ENCODE peak calls at places on chromosome 1, in four cellular contexts. O is stimulated activated CD4-positive, alpha-beta T cell treated with anti-CD3 and anti-CD28 coated beads, Interleukin-2, amount 100 ng/mL, for 4 hours; P is non-pigmented ciliary epithelial cell; V is LHCN-M2. L is an unnamed sample.

GRCh38 chr1:4655674-4656532 is 1.5 kb downstream of the AJAP1 start:
- DNase-seq in O (no peak), P (no peak), V (no peak), L (peak; percentile 29)

GRCh38 chr1:25220666-25221065 is 11.6 kb downstream of the SYF2 start:
- DNase-seq in O (no peak), P (no peak), V (no peak), L (no peak)

GRCh38 chr1:161054805-161055204 is 9.0 kb upstream of the USF1 start:
- DNase-seq in O (no peak), P (no peak), V (no peak), L (no peak)

GRCh38 chr1:204544321-204544720 is 28.1 kb downstream of the MDM4 start:
- DNase-seq in O (no peak), P (peak; percentile 59), V (peak; percentile 86), L (no peak)

GRCh38 chr1:86389315-86389714 is 6.8 kb downstream of the ODF2L start:
- DNase-seq in O (no peak), P (no peak), V (no peak), L (no peak)

GRCh38 chr1:33137800-33138199 is 44.0 kb downstream of the TRIM62 start:
- DNase-seq in O (no peak), P (no peak), V (no peak), L (no peak)

GRCh38 chr1:41919131-41919530 is 409 bp upstream of the HIVEP3 start:
- DNase-seq in O (no peak), P (no peak), V (no peak), L (no peak)

GRCh38 chr1:200628223-200628868 is 7.8 kb upstream of the KIF14 start:
- DNase-seq in O (peak; percentile 22), P (no peak), V (no peak), L (no peak)

GRCh38 chr1:205851993-205852392 is 2.1 kb upstream of the PM20D1 start:
- DNase-seq in O (no peak), P (no peak), V (no peak), L (no peak)

GRCh38 chr1:185279571-185279970 is 37.5 kb downstream of the IVNS1ABP start:
- DNase-seq in O (no peak), P (no peak), V (peak; percentile 77), L (no peak)

GRCh38 chr1:113519561-113519960 is 129.2 kb downstream of the MAGI3 start:
- DNase-seq in O (no peak), P (no peak), V (peak; percentile 77), L (no peak)

GRCh38 chr1:8870118-8870517 is 8.4 kb downstream of the ENO1 start:
- DNase-seq in O (no peak), P (no peak), V (no peak), L (no peak)

GRCh38 chr1:24752305-24752704 is 7.1 kb downstream of the CLIC4 start:
- DNase-seq in O (no peak), P (no peak), V (no peak), L (no peak)

GRCh38 chr1:99481391-99481996 is 164.4 kb upstream of the PALMD start:
- DNase-seq in O (peak; percentile 13), P (no peak), V (peak; percentile 61), L (peak; percentile 59)

GRCh38 chr1:199742547-199742946 is 285.0 kb upstream of the NR5A2 start:
- DNase-seq in O (no peak), P (peak; percentile 89), V (peak; percentile 80), L (no peak)

GRCh38 chr1:206672011-206672688 is 12.6 kb upstream of the MAPKAPK2 start:
- DNase-seq in O (no peak), P (no peak), V (no peak), L (no peak)

GRCh38 chr1:41631154-41631553 is 146.7 kb upstream of the EDN2 start:
- DNase-seq in O (no peak), P (no peak), V (no peak), L (no peak)

GRCh38 chr1:212721388-212722247 is 22.0 kb upstream of the BATF3 start:
- DNase-seq in O (no peak), P (peak; percentile 32), V (peak; percentile 83), L (no peak)

GRCh38 chr1:77024500-77024899 is 157.2 kb downstream of the ST6GALNAC5 start:
- DNase-seq in O (no peak), P (no peak), V (no peak), L (no peak)

GRCh38 chr1:35222322-35223108 is 29.6 kb upstream of the SFPQ start:
- DNase-seq in O (no peak), P (peak; percentile 32), V (peak; percentile 32), L (no peak)

GRCh38 chr1:76158126-76158525 is 83.6 kb downstream of the ST6GALNAC3 start:
- DNase-seq in O (no peak), P (no peak), V (peak; percentile 15), L (no peak)

GRCh38 chr1:216757110-216757509 is 33.9 kb upstream of the ESRRG start:
- DNase-seq in O (no peak), P (no peak), V (no peak), L (no peak)

GRCh38 chr1:88088481-88088880 is 595.6 kb upstream of the PKN2 start:
- DNase-seq in O (no peak), P (no peak), V (no peak), L (no peak)

GRCh38 chr1:36865080-36865900 is 169.0 kb downstream of the GRIK3 start:
- DNase-seq in O (no peak), P (no peak), V (no peak), L (no peak)

GRCh38 chr1:47225430-47226100 is 6.5 kb downstream of the TAL1 start:
- DNase-seq in O (no peak), P (no peak), V (no peak), L (no peak)

GRCh38 chr1:25019351-25020172 is 89.5 kb upstream of the RUNX3 start:
- DNase-seq in O (no peak), P (no peak), V (no peak), L (no peak)

GRCh38 chr1:43786975-43787374 is 79.6 kb downstream of the ST3GAL3 start:
- DNase-seq in O (no peak), P (no peak), V (peak; percentile 57), L (peak; percentile 29)

GRCh38 chr1:167105841-167106461 is 12.1 kb downstream of the STYXL2 start:
- DNase-seq in O (no peak), P (no peak), V (no peak), L (no peak)

GRCh38 chr1:198024782-198025181 is 107.6 kb downstream of the LHX9 start:
- DNase-seq in O (no peak), P (no peak), V (peak; percentile 60), L (no peak)

GRCh38 chr1:32073387-32074229 is 869 bp downstream of the TMEM39B start:
- DNase-seq in O (no peak), P (no peak), V (no peak), L (no peak)

GRCh38 chr1:119621714-119622113 is 26.4 kb downstream of the ZNF697 start:
- DNase-seq in O (no peak), P (no peak), V (no peak), L (no peak)

GRCh38 chr1:100657876-100658715 is 61.4 kb upstream of the VCAM1 start:
- DNase-seq in O (no peak), P (peak; percentile 5), V (peak; percentile 87), L (no peak)

GRCh38 chr1:2821970-2822620 is 20.6 kb upstream of the TTC34 start:
- DNase-seq in O (no peak), P (no peak), V (no peak), L (peak; percentile 16)

GRCh38 chr1:247322849-247323586 is 8.6 kb downstream of the ZNF496 start:
- DNase-seq in O (no peak), P (no peak), V (no peak), L (no peak)

L was measured in mucosa of gallbladder.